ENCODE peak calls at places on chromosomes 5 and 9, in four cellular contexts. U is activated CD4-positive, alpha-beta T cell treated with anti-CD3 and anti-CD28 coated beads, Interleukin-2, amount 50 U/mL, for 48 hours; G is left cardiac atrium; N is GM20000. O is an unnamed sample.

GRCh38 chr5:71782771-71783770 is 64.0 kb downstream of the CARTPT start:
- DNase-seq in U (peak; percentile 82), G (peak; percentile 86), N (peak; percentile 75), O (peak; percentile 94)

GRCh38 chr5:116452774-116453368 is 121.8 kb downstream of the SEMA6A start:
- DNase-seq in U (no peak), G (no peak), N (no peak), O (no peak)

GRCh38 chr9:72758944-72759343 is 193.9 kb downstream of the ALDH1A1 start:
- DNase-seq in U (no peak), G (no peak), N (no peak), O (no peak)

GRCh38 chr5:22560115-22560514 is 293.0 kb downstream of the CDH12 start:
- DNase-seq in U (no peak), G (no peak), N (no peak), O (no peak)

GRCh38 chr9:131423171-131423581 is 29.3 kb downstream of the PRRC2B start:
- DNase-seq in U (no peak), G (peak; percentile 62), N (peak; percentile 42), O (peak; percentile 80)

GRCh38 chr5:55597014-55597981 is 62.5 kb upstream of the PLPP1 start:
- DNase-seq in U (no peak), G (peak; percentile 55), N (no peak), O (peak; percentile 80)

GRCh38 chr5:110841137-110841536 is 102.3 kb downstream of the SLC25A46 start:
- DNase-seq in U (no peak), G (no peak), N (no peak), O (no peak)

GRCh38 chr5:150404121-150404990 is 8.4 kb downstream of the CD74 start:
- DNase-seq in U (no peak), G (no peak), N (no peak), O (no peak)

GRCh38 chr9:132795511-132796303 is 82.4 kb downstream of the AK8 start:
- DNase-seq in U (no peak), G (no peak), N (no peak), O (no peak)

GRCh38 chr9:92500725-92501124 is 18.4 kb upstream of the ASPN start:
- DNase-seq in U (no peak), G (no peak), N (no peak), O (no peak)

GRCh38 chr5:96517294-96517693 is 84.2 kb upstream of the PCSK1 start:
- DNase-seq in U (no peak), G (no peak), N (no peak), O (no peak)

GRCh38 chr5:170491479-170491878 is 12.3 kb upstream of the KCNIP1 start:
- DNase-seq in U (no peak), G (no peak), N (no peak), O (no peak)

GRCh38 chr9:121286973-121287721 is 19.2 kb downstream of the GSN start:
- DNase-seq in U (peak; percentile 57), G (peak; percentile 88), N (no peak), O (peak; percentile 92)

GRCh38 chr5:43802119-43802518 is 199.1 kb downstream of the NNT start:
- DNase-seq in U (no peak), G (no peak), N (no peak), O (no peak)

GRCh38 chr5:142095035-142095434 is 13.5 kb upstream of the NDFIP1 start:
- DNase-seq in U (peak; percentile 86), G (no peak), N (no peak), O (no peak)

GRCh38 chr9:122464633-122465567 is 12.8 kb downstream of the OR1J1 start:
- DNase-seq in U (peak; percentile 71), G (peak; percentile 67), N (peak; percentile 65), O (peak; percentile 78)

GRCh38 chr9:131610231-131610761 is 65.0 kb downstream of the PRRT1B start:
- DNase-seq in U (no peak), G (no peak), N (no peak), O (no peak)

GRCh38 chr5:156594406-156594805 is 255.7 kb upstream of the PPP1R2B start:
- DNase-seq in U (no peak), G (no peak), N (no peak), O (no peak)

GRCh38 chr9:90037136-90037797 is 432.5 kb downstream of the GADD45G start:
- DNase-seq in U (no peak), G (no peak), N (no peak), O (no peak)

GRCh38 chr9:94545940-94546339 is 8.9 kb upstream of the PCAT7 start:
- DNase-seq in U (no peak), G (no peak), N (no peak), O (no peak)

GRCh38 chr5:125484272-125485002 is 738.0 kb upstream of the ZNF608 start:
- DNase-seq in U (no peak), G (peak; percentile 61), N (no peak), O (peak; percentile 81)

GRCh38 chr5:169803077-169803981 is 166.3 kb downstream of the DOCK2 start:
- DNase-seq in U (no peak), G (peak; percentile 55), N (no peak), O (no peak)

GRCh38 chr5:87827561-87827960 is 414.8 kb upstream of the CCNH start:
- DNase-seq in U (no peak), G (no peak), N (no peak), O (no peak)

GRCh38 chr5:54713923-54714581 is 196.5 kb downstream of the SNX18 start:
- DNase-seq in U (no peak), G (no peak), N (no peak), O (no peak)

GRCh38 chr5:57724836-57725235 is 242.2 kb upstream of the ACTBL2 start:
- DNase-seq in U (no peak), G (no peak), N (no peak), O (no peak)

GRCh38 chr9:112076814-112077213 is 98.3 kb downstream of the SUSD1 start:
- DNase-seq in U (no peak), G (no peak), N (peak; percentile 30), O (no peak)

GRCh38 chr9:104177003-104177611 is 83.0 kb downstream of the SMC2 start:
- DNase-seq in U (no peak), G (no peak), N (no peak), O (no peak)

GRCh38 chr5:146703899-146704298 is 174.7 kb downstream of the PPP2R2B start:
- DNase-seq in U (no peak), G (no peak), N (no peak), O (no peak)

GRCh38 chr5:173153842-173154241 is 9.5 kb downstream of the BNIP1 start:
- DNase-seq in U (no peak), G (no peak), N (no peak), O (no peak)

GRCh38 chr9:113373255-113373654 is 3.5 kb downstream of the HDHD3 start:
- DNase-seq in U (no peak), G (no peak), N (no peak), O (no peak)

GRCh38 chr9:5231212-5231611 is at the start of gene INSL4:
- DNase-seq in U (no peak), G (no peak), N (no peak), O (no peak)

GRCh38 chr5:140561753-140562523 is 2.5 kb downstream of the APBB3 start:
- DNase-seq in U (no peak), G (no peak), N (no peak), O (no peak)

GRCh38 chr9:81685763-81686613 is 3.4 kb downstream of the TLE1 start:
- DNase-seq in U (no peak), G (no peak), N (no peak), O (no peak)

GRCh38 chr5:1765141-1765879 is 34.3 kb downstream of the MRPL36 start:
- DNase-seq in U (no peak), G (no peak), N (no peak), O (peak; percentile 31)

GRCh38 chr5:23157169-23157568 is 304.0 kb upstream of the CDH12 start:
- DNase-seq in U (no peak), G (no peak), N (no peak), O (no peak)

GRCh38 chr5:133409210-133409674 is 203.1 kb downstream of the FSTL4 start:
- DNase-seq in U (no peak), G (no peak), N (no peak), O (no peak)

GRCh38 chr5:24389968-24390367 is 254.8 kb downstream of the CDH10 start:
- DNase-seq in U (no peak), G (no peak), N (no peak), O (no peak)